ENCODE peak calls at places on chromosomes 1 and 21, in four cellular contexts. O is K562, H is neural crest cell, K is LNCaP clone FGC. A is an unnamed sample.

GRCh38 chr1:7335224-7335879 is 435.7 kb upstream of the VAMP3 start:
- DNase-seq in O (no peak), H (no peak), K (no peak), A (no peak)

GRCh38 chr1:85313888-85314696 is 37.7 kb upstream of the BCL10 start:
- DNase-seq in O (no peak), H (no peak), K (peak; percentile 70), A (no peak)

GRCh38 chr1:8473892-8474300 is 156.0 kb downstream of the SLC45A1 start:
- DNase-seq in O (no peak), H (no peak), K (no peak), A (no peak)

GRCh38 chr1:55580845-55581332 is 365.7 kb upstream of the USP24 start:
- DNase-seq in O (no peak), H (no peak), K (no peak), A (no peak)

GRCh38 chr1:238272145-238272544 is 381.4 kb upstream of the ZP4 start:
- DNase-seq in O (no peak), H (no peak), K (no peak), A (no peak)

GRCh38 chr1:117616356-117616755 is 10.5 kb downstream of the TENT5C start:
- DNase-seq in O (no peak), H (no peak), K (no peak), A (no peak)

GRCh38 chr1:204162498-204163074 is 3.6 kb downstream of the REN start:
- DNase-seq in O (peak; percentile 87), H (peak; percentile 85), K (peak; percentile 83), A (peak; percentile 88)

GRCh38 chr21:14403681-14404318 is 20.9 kb upstream of the HSPA13 start:
- DNase-seq in O (peak; percentile 49), H (no peak), K (peak; percentile 19), A (no peak)

GRCh38 chr1:9798236-9799130 is 25.3 kb downstream of the CLSTN1 start:
- DNase-seq in O (no peak), H (no peak), K (no peak), A (no peak)

GRCh38 chr1:221169447-221169889 is 290.2 kb downstream of the HLX start:
- DNase-seq in O (no peak), H (no peak), K (no peak), A (no peak)

GRCh38 chr1:90724926-90725325 is 7.8 kb upstream of the BARHL2 start:
- DNase-seq in O (no peak), H (no peak), K (no peak), A (no peak)

GRCh38 chr1:37905624-37906196 is 41.1 kb downstream of the INPP5B start:
- DNase-seq in O (no peak), H (no peak), K (no peak), A (no peak)

GRCh38 chr1:233668725-233669294 is 54.9 kb downstream of the KCNK1 start:
- DNase-seq in O (peak; percentile 92), H (no peak), K (no peak), A (no peak)

GRCh38 chr1:162171078-162171477 is 101.6 kb downstream of the NOS1AP start:
- DNase-seq in O (no peak), H (no peak), K (no peak), A (no peak)

GRCh38 chr21:45021428-45022347 is 52.7 kb upstream of the ADARB1 start:
- DNase-seq in O (no peak), H (peak; percentile 35), K (no peak), A (no peak)

GRCh38 chr1:165443539-165444289 is 1.2 kb downstream of the RXRG start:
- DNase-seq in O (no peak), H (no peak), K (no peak), A (no peak)

GRCh38 chr1:65866439-65866838 is 73.7 kb downstream of the PDE4B start:
- DNase-seq in O (no peak), H (no peak), K (no peak), A (no peak)

GRCh38 chr1:189782280-189782679 is 695.4 kb downstream of the BRINP3 start:
- DNase-seq in O (no peak), H (no peak), K (no peak), A (no peak)

GRCh38 chr1:168135982-168136708 is 585 bp downstream of the GPR161 start:
- DNase-seq in O (peak; percentile 27), H (peak; percentile 36), K (no peak), A (peak; percentile 33)
- TF ChIP-seq CTCF in O (no peak), H (no peak), K (no peak), A (no peak)

GRCh38 chr1:32362474-32363313 is at the start of the genes FAM229A and TSSK3:
- DNase-seq in O (no peak), H (no peak), K (no peak), A (no peak)
- TF ChIP-seq CTCF in O (no peak), H (no peak), K (no peak), A (no peak)

GRCh38 chr1:76868154-76868882 is 1.0 kb downstream of the ST6GALNAC5 start:
- DNase-seq in O (peak; percentile 11), H (peak; percentile 58), K (no peak), A (peak; percentile 47)
- TF ChIP-seq CTCF in O (no peak), H (peak; percentile 49), K (peak; percentile 81), A (no peak)

DNA sequence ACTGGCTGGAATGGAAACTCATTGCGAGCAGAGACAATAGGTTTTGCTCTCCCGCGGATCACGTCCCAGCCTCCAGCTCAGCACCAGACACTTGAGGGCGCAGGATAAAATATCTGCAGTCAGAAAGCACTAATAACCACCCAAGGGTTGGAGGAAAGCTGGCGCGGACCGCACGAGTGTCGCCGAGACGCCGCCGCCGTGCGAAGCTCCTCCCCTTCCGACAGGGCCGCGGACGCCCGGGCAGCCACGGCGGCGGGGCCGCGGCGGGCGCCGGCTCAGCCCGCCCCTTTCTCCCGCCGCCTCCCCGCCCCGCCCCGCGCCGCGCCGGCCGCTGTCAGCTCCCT is at the start of gene CMPK1:
- DNase-seq in O (peak; percentile 90), H (no peak), K (peak; percentile 70), A (peak; percentile 80)
- TF ChIP-seq CTCF in O (peak; percentile 25), H (no peak), K (peak; percentile 49), A (no peak)

GRCh38 chr1:193176788-193177187 is 9.6 kb downstream of the B3GALT2 start:
- DNase-seq in O (no peak), H (no peak), K (no peak), A (no peak)
- TF ChIP-seq CTCF in O (no peak), H (no peak), K (no peak), A (no peak)

GRCh38 chr1:195886000-195886399 is 722.2 kb downstream of the KCNT2 start:
- DNase-seq in O (no peak), H (no peak), K (no peak), A (no peak)
- TF ChIP-seq CTCF in O (no peak), H (peak; percentile 34), K (peak; percentile 8), A (peak; percentile 63)

DNA sequence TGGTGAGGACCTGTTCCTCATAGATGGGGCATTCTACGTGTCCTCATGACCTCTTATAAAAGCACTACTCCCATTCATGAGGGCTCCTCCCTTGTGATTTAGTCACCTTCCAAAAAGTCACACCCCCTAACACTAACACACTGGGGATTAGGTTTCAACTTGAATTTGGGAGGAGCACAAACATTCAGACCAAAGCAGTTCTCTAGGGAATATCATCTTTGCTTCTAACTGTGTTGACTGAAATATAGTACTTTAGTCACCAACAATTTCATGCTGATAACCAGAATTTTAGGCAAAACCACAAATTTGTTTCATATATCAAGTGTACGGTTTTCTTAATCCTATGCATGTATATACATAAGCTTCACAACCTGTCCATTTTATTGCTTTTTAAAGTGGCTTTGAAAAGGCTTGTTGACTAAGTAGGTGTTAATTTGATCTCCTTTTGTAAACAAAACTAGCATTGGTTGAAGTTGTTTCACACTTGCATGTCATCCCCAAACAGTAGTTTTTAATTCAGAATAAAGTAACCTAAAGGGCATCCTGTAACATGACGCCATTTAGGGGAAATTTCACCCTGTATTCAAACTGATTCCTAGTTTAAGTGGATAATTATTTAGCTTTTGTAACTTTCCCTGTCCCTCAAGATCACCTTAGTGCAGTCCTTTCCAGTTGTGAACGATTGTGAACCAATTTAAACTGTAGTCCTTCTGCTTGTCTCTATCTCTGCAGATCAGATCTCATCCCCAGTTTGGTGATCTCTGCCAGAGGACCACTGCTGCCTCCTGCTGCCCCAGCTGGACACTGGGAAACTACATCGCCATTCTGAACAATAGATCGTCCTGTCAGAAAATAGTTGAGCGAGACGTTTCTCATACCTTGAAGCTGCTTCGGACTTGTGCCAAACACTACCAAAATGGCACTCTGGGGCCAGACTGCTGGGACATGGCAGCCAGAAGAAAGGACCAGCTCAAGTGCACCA is 141.1 kb downstream of the TLR5 start:
- DNase-seq in O (no peak), H (no peak), K (no peak), A (no peak)
- TF ChIP-seq CTCF in O (peak; percentile 27), H (no peak), K (peak; percentile 52), A (no peak)

GRCh38 chr1:193066606-193067005 is 7.2 kb downstream of the RO60 start:
- DNase-seq in O (no peak), H (no peak), K (no peak), A (no peak)

GRCh38 chr1:193068013-193068412 is 8.6 kb downstream of the RO60 start:
- DNase-seq in O (peak; percentile 64), H (no peak), K (no peak), A (no peak)

GRCh38 chr1:193070942-193071341 is 11.5 kb downstream of the RO60 start:
- DNase-seq in O (peak; percentile 39), H (no peak), K (no peak), A (no peak)

GRCh38 chr1:193070395-193070753 is 11.0 kb downstream of the RO60 start:
- DNase-seq in O (peak; percentile 30), H (no peak), K (no peak), A (no peak)

GRCh38 chr1:193069748-193070394 is 10.5 kb downstream of the RO60 start:
- DNase-seq in O (peak; percentile 63), H (no peak), K (no peak), A (no peak)
- TF ChIP-seq CTCF in O (peak; percentile 67), H (peak; percentile 56), K (peak; percentile 18), A (peak; percentile 66)

GRCh38 chr1:27763358-27763757 is 9.7 kb upstream of the STX12 start:
- DNase-seq in O (no peak), H (no peak), K (no peak), A (no peak)

GRCh38 chr1:27755286-27755685 is 17.7 kb upstream of the STX12 start:
- DNase-seq in O (no peak), H (no peak), K (no peak), A (no peak)

GRCh38 chr1:27759236-27759635 is 13.8 kb upstream of the STX12 start:
- DNase-seq in O (no peak), H (no peak), K (no peak), A (no peak)

GRCh38 chr1:27755865-27756264 is 17.2 kb upstream of the STX12 start:
- DNase-seq in O (no peak), H (no peak), K (peak; percentile 46), A (no peak)

GRCh38 chr1:27760411-27760810 is 12.6 kb upstream of the STX12 start:
- DNase-seq in O (no peak), H (no peak), K (no peak), A (no peak)
- TF ChIP-seq CTCF in O (peak; percentile 14), H (no peak), K (no peak), A (no peak)

DNA sequence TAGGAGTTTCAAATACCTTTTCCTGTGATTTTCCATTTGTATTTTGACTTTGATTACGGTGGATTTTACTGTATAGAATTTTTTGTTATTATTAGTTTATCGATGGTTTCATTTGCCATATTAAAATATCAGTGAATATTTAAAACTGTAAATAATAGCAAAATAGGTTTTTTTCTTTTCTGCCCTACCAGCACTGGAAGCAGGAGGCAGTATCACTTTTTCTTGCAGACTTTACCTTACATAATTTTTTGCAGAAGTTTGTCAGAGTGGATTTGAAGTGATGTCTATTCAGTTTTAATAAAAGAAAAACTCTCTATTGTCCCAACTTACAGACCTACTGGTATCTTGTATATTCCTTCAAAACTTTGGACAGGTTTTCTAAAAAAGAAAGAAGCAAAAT is 213.6 kb downstream of the CENPF start:
- DNase-seq in O (no peak), H (no peak), K (no peak), A (no peak)
- TF ChIP-seq CTCF in O (no peak), H (no peak), K (no peak), A (peak; percentile 54)